ENCODE peak calls at places on chromosomes 7 and 10, in seven cellular contexts. S is heart left ventricle, W is body of pancreas, L is prostate gland, A is PC-3, V is mammary epithelial cell, T is breast epithelium. F is an unnamed sample.

GRCh38 chr10:132543916-132544743 is 6.5 kb downstream of the INPP5A start:
- DNase-seq in T (no peak), W (peak; percentile 3), S (no peak), V (no peak), L (no peak), A (no peak), F (no peak)

GRCh38 chr10:70985824-70986336 is 97.5 kb upstream of the PCBD1 start:
- DNase-seq in L (peak; percentile 17), A (peak; percentile 74), W (no peak), V (peak; percentile 65), S (peak; percentile 44), T (no peak), F (peak; percentile 74)

GRCh38 chr7:101993311-101993710 is 175.9 kb downstream of the CUX1 start:
- DNase-seq in T (no peak), W (no peak), L (no peak), V (no peak), A (no peak), S (no peak), F (no peak)

GRCh38 chr7:75892634-75893272 is 13.9 kb downstream of the RHBDD2 start:
- DNase-seq in W (peak; percentile 28), L (peak; percentile 48), V (peak; percentile 78), S (peak; percentile 74), T (peak; percentile 72), A (no peak), F (no peak)

GRCh38 chr10:90587081-90587491 is 270.8 kb downstream of the HTR7 start:
- DNase-seq in V (peak; percentile 72), W (no peak), L (no peak), A (peak; percentile 84), S (no peak), T (no peak), F (peak; percentile 38)

GRCh38 chr10:36448760-36449681 is 676.4 kb upstream of the ANKRD30A start:
- DNase-seq in W (no peak), T (no peak), L (no peak), A (no peak), V (no peak), S (no peak), F (no peak)

GRCh38 chr10:45552476-45552875 is 120.1 kb downstream of the ZFAND4 start:
- DNase-seq in V (no peak), T (no peak), L (no peak), W (no peak), S (no peak), A (no peak), F (no peak)

GRCh38 chr7:72101444-72101843 is 310.7 kb downstream of the CALN1 start:
- DNase-seq in A (no peak), L (no peak), T (no peak), S (no peak), V (no peak), W (no peak), F (no peak)

GRCh38 chr10:53839437-53840039 is 961.5 kb downstream of the PCDH15 start:
- DNase-seq in W (no peak), A (peak; percentile 78), L (no peak), V (peak; percentile 8), T (no peak), S (no peak), F (peak; percentile 47)

GRCh38 chr10:45111509-45111908 is 110.8 kb downstream of the ZNF22 start:
- DNase-seq in A (no peak), T (no peak), S (no peak), L (no peak), W (no peak), V (no peak), F (no peak)

GRCh38 chr7:824106-824505 is 8.2 kb upstream of the SUN1 start:
- DNase-seq in S (no peak), A (no peak), W (no peak), L (no peak), T (no peak), V (no peak), F (no peak)

GRCh38 chr7:824664-825063 is 7.6 kb upstream of the SUN1 start:
- DNase-seq in S (no peak), W (no peak), V (no peak), L (no peak), A (no peak), T (no peak), F (no peak)

GRCh38 chr7:823639-824038 is 8.6 kb upstream of the SUN1 start:
- DNase-seq in S (no peak), V (no peak), A (no peak), W (peak; percentile 31), T (no peak), L (no peak), F (no peak)

GRCh38 chr7:821688-822087 is 10.6 kb upstream of the SUN1 start:
- DNase-seq in W (no peak), T (no peak), A (no peak), V (peak; percentile 40), L (no peak), S (peak; percentile 50), F (no peak)

DNA sequence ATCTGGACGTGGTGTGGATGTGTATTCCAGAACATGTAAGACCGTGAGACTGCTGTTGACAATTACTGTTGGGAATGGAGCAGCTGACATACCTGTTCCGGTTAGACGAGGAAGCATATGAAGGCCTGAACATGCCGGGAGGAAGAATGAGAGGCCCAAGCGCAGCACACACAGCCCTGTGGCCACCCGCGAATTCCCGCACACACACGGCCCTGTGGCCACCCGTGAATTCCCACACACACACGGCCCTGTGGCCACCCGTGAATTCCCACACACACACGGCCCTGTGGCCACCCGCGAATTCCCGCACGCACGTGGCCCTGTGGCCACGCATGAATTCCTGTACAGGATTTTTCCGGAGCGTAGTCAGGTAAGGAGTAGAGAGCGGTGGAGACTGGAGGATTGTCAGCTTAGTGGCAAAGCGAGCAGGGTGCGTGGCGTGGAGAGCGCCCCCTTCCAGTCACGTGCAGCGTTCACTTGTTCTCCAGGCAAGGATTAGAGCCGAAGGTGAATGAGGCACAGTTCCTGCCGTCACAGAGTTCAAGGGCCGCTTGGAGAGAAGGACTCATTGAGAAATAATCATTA is 9.5 kb upstream of the SUN1 start:
- DNase-seq in T (no peak), V (no peak), A (no peak), W (peak; percentile 56), L (no peak), S (no peak), F (no peak)
- TF ChIP-seq CTCF in T (no peak), V (peak; percentile 11), A (peak; percentile 41), W (no peak), L (no peak), S (no peak), F (no peak)

DNA sequence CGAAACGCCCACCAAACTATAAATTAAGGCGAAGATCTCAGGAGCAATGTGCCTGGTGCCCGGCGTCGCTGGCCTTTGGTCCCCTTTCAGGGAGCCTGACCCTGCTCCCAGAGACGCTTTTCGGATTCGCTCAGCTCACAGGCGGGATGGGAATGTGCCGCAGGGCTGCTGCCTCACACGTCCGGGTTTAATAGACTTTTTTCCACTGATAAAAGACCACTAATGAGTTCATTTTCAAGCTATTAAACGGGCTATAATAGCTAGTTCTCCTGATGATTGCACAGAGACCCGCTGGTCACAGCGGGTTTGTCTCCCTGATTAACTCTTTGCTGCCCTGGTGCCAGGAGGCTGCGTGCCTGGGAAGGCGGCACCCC is 128.3 kb downstream of the ADARB2 start:
- DNase-seq in L (no peak), V (no peak), S (no peak), T (no peak), W (no peak), A (no peak), F (no peak)
- H3K4me3 ChIP-seq in L (no peak overlapping the region), V (no peak overlapping the region), S (no peak overlapping the region), T (no peak overlapping the region), W (no peak overlapping the region), A (no peak overlapping the region), F (no peak overlapping the region)

GRCh38 chr10:80528901-80529300 is 8.8 kb upstream of the SH2D4B start:
- DNase-seq in S (no peak), W (no peak), T (no peak), V (no peak), A (no peak), L (no peak), F (no peak)
- H3K4me1 ChIP-seq in S (peaks cover 19% of the 10 kb centered on the region), W (no peaks in the 10 kb centered on the region), T (no peaks in the 10 kb centered on the region), V (no peaks in the 10 kb centered on the region), A (no peaks in the 10 kb centered on the region), L (no peaks in the 10 kb centered on the region), F (peaks cover 20% of the 10 kb centered on the region)

DNA sequence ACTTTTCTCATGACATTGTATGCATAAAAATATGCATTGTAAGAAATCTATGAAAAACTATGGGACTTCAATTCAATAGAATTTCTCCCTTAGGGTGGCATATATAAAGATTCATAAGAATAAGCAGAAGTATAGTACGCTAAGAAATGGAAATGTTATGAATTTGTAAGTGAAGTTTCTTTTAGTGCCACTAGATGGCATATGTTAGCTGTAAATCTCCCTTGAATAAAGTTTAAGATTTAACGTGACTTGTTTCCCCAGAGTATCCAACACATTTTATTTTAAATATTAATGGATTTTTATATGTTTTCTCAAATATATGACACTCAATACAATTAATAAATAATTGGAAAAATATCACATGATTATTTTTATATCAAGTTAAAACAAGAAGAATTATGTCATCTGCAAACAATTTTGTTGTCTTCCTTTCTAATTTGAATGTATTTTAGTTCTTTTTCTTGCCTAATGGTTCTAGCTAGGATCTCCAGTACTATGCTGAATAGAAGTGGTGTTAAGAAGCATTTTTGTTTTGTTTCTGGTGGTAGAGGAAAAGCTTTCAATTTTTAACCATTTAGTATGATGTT is 287.2 kb downstream of the HGF start:
- DNase-seq in W (no peak), S (no peak), V (no peak), T (no peak), A (peak; percentile 55), L (no peak), F (no peak)
- TF ChIP-seq CTCF in W (peak; percentile 64), S (peak; percentile 77), V (peak; percentile 57), T (peak; percentile 63), A (peak; percentile 70), L (peak; percentile 65), F (peak; percentile 40)

GRCh38 chr10:91800756-91801155 is 2.5 kb downstream of the TNKS2 start:
- DNase-seq in L (no peak), W (no peak), A (no peak), S (no peak), V (no peak), T (no peak), F (no peak)

GRCh38 chr10:91797874-91798735 is at the start of gene TNKS2:
- DNase-seq in L (peak; percentile 90), W (peak; percentile 96), T (peak; percentile 94), A (peak; percentile 92), S (peak; percentile 95), V (peak; percentile 94), F (peak; percentile 98)

GRCh38 chr10:91799580-91799975 is 1.4 kb downstream of the TNKS2 start:
- DNase-seq in S (no peak), T (no peak), V (peak; percentile 66), A (peak; percentile 61), L (no peak), W (no peak), F (no peak)

GRCh38 chr10:91798736-91799579 is 732 bp downstream of the TNKS2 start:
- DNase-seq in S (no peak), W (peak; percentile 56), V (peak; percentile 64), A (peak; percentile 22), L (peak; percentile 22), T (no peak), F (peak; percentile 50)

DNA sequence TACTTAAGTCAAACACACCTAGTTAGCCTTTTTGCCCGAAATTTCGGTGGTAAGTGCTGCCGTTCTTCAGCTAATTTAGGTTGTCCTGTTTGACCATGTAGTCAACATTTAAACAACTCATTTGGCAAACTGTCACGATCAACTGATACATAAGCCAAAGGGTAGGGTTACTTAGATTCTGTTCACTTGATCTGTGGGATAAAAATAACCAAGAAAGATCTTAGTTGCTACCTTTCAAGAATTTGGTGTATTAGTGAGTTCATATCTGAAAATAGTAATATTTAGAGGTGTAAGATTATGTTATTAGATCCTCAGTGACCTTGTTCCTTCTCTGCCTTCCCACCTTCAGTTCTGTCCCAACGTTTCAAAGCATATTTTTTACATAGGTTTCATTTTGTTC is 2.0 kb downstream of the TNKS2 start:
- DNase-seq in L (no peak), A (no peak), S (no peak), W (no peak), T (no peak), V (no peak), F (no peak)
- H3K4me3 ChIP-seq in L (peak overlapping the region; percentile 87), A (peak overlapping the region; percentile 98), S (peak overlapping the region; percentile 81), W (no peak overlapping the region), T (peak overlapping the region; percentile 93), V (peak overlapping the region; percentile 47), F (peak overlapping the region; percentile 98)

GRCh38 chr7:158411232-158411950 is 176.2 kb downstream of the PTPRN2 start:
- DNase-seq in S (no peak), W (no peak), V (no peak), A (no peak), L (no peak), T (peak; percentile 33), F (peak; percentile 18)
- H3K4me1 ChIP-seq in S (no peaks in the 10 kb centered on the region), W (no peaks in the 10 kb centered on the region), V (no peaks in the 10 kb centered on the region), A (no peaks in the 10 kb centered on the region), L (no peaks in the 10 kb centered on the region), T (no peaks in the 10 kb centered on the region), F (no peaks in the 10 kb centered on the region)